ENCODE peak calls at places on chromosomes 13 and 19, in five cellular contexts. R is A549; E is foreskin fibroblast; O is mucosa of gallbladder; J is activated T-helper 1 cell treated with anti-CD3 and anti-CD28 coated beads, Interleukin-12 subunit alpha, Interleukin-12 subunit beta, Interleukin-2, Interleukin-4 antibody, amounts not matched to agents 30 ng/mL and 10 ng/mL and 1 ng/mL, durations not matched to agents 14 hours and 24 hours and 36 hours. B is an unnamed sample.

GRCh38 chr13:50126378-50127016 is 111.3 kb downstream of the KCNRG start:
- DNase-seq in E (peak; percentile 9), O (no peak), J (no peak), R (peak; percentile 62), B (no peak)

GRCh38 chr13:73608157-73608516 is 526.1 kb downstream of the KLF12 start:
- DNase-seq in R (no peak), O (no peak), E (no peak), J (no peak), B (no peak)

GRCh38 chr13:101209206-101209893 is 207.0 kb downstream of the NALCN start:
- DNase-seq in J (no peak), O (no peak), E (no peak), R (no peak), B (no peak)

GRCh38 chr13:19794552-19795143 is 11.9 kb upstream of the PSPC1 start:
- DNase-seq in O (no peak), J (no peak), R (no peak), E (no peak), B (no peak)

GRCh38 chr13:37409756-37410155 is 188.8 kb downstream of the POSTN start:
- DNase-seq in E (peak; percentile 43), R (no peak), J (no peak), O (no peak), B (no peak)

GRCh38 chr19:44741841-44742352 is 6.6 kb upstream of the BCL3 start:
- DNase-seq in E (peak; percentile 100), O (peak; percentile 98), R (peak; percentile 100), J (no peak), B (no peak)

GRCh38 chr19:29247051-29247450 is 34.1 kb upstream of the UQCRFS1 start:
- DNase-seq in O (no peak), R (no peak), E (no peak), J (no peak), B (no peak)

GRCh38 chr19:34766386-34766785 is 6.6 kb downstream of the ZNF599 start:
- DNase-seq in R (no peak), E (no peak), O (no peak), J (no peak), B (no peak)

GRCh38 chr19:51129716-51130115 is 5.0 kb downstream of the SIGLEC9 start:
- DNase-seq in O (no peak), J (no peak), E (no peak), R (no peak), B (no peak)

GRCh38 chr13:22137361-22138050 is 466.6 kb downstream of the FGF9 start:
- DNase-seq in J (no peak), O (no peak), E (no peak), R (no peak), B (no peak)

GRCh38 chr13:113564331-113565023 is 20.1 kb upstream of the TFDP1 start:
- DNase-seq in E (no peak), J (no peak), R (no peak), O (no peak), B (no peak)

GRCh38 chr19:47005873-47006272 is 13.8 kb upstream of the NPAS1 start:
- DNase-seq in R (peak; percentile 67), O (peak; percentile 50), J (no peak), E (peak; percentile 26), B (no peak)

GRCh38 chr13:108807841-108808240 is 178.4 kb downstream of the MYO16 start:
- DNase-seq in E (peak; percentile 29), O (no peak), R (no peak), J (no peak), B (no peak)

GRCh38 chr19:38478273-38478971 is 44.9 kb downstream of the RYR1 start:
- DNase-seq in E (no peak), O (no peak), R (peak; percentile 79), J (no peak), B (peak; percentile 7)

GRCh38 chr13:43664700-43665191 is 122.0 kb downstream of the ENOX1 start:
- DNase-seq in E (peak; percentile 70), R (peak; percentile 4), J (no peak), O (peak; percentile 10), B (no peak)

GRCh38 chr13:36518707-36519106 is 86.4 kb downstream of the CCNA1 start:
- DNase-seq in J (no peak), R (no peak), E (no peak), O (no peak), B (no peak)

GRCh38 chr13:38849316-38849715 is 141.3 kb downstream of the STOML3 start:
- DNase-seq in R (no peak), J (no peak), E (no peak), O (no peak), B (no peak)

GRCh38 chr13:85825454-85825853 is 26.2 kb upstream of the SLITRK6 start:
- DNase-seq in E (no peak), O (no peak), R (no peak), J (no peak), B (no peak)